ENCODE peak calls at places on chromosomes 4 and X, in four cellular contexts. Y is H1, V is HepG2, L is GM12878. D is an unnamed sample.

GRCh38 chrX:2484721-2485459 is 15.9 kb downstream of the DHRSX start:
- DNase-seq in L (no peak), Y (no peak), V (no peak), D (no peak)

GRCh38 chr4:77695769-77696168 is 90.1 kb downstream of the CXCL13 start:
- DNase-seq in V (peak), L (no peak), Y (no peak), D (no peak)

GRCh38 chrX:12245650-12246645 is 107.7 kb downstream of the FRMPD4 start:
- DNase-seq in V (no peak), L (no peak), Y (no peak), D (no peak)

GRCh38 chr4:8176547-8177399 is 18.2 kb upstream of the ABLIM2 start:
- DNase-seq in Y (peak), V (peak), L (no peak), D (peak)

GRCh38 chr4:55757356-55758024 is 62.1 kb upstream of the EXOC1L start:
- DNase-seq in Y (no peak), V (no peak), L (no peak), D (no peak)

GRCh38 chrX:42085836-42086235 is 162.5 kb upstream of the CASK start:
- DNase-seq in Y (no peak), V (no peak), L (no peak), D (no peak)

GRCh38 chr4:110610940-110611785 is 11.7 kb downstream of the PITX2 start:
- DNase-seq in Y (no peak), L (no peak), V (no peak), D (no peak)

GRCh38 chr4:48939785-48940184 is 33.2 kb upstream of the OCIAD2 start:
- DNase-seq in Y (no peak), V (no peak), L (no peak), D (no peak)

GRCh38 chr4:82899339-82899738 is 1.2 kb upstream of the THAP9 start:
- DNase-seq in L (no peak), V (no peak), Y (no peak), D (no peak)

GRCh38 chr4:82842593-82842992 is 44.0 kb upstream of the SCD5 start:
- DNase-seq in L (no peak), Y (no peak), V (peak), D (peak)

GRCh38 chrX:97131886-97132285 is 248.2 kb downstream of the RPA4 start:
- DNase-seq in Y (no peak), V (no peak), L (no peak), D (no peak)
- TF ChIP-seq GABPA in Y (no peak), V (no peak), L (no peak), D (no peak)

GRCh38 chr4:149795256-149795655 is 20.4 kb downstream of the IQCM start:
- DNase-seq in V (peak), Y (no peak), L (no peak), D (no peak)

GRCh38 chr4:149801416-149801815 is 14.2 kb downstream of the IQCM start:
- DNase-seq in V (no peak), Y (no peak), L (no peak), D (no peak)

GRCh38 chr4:149791836-149792235 is 23.8 kb downstream of the IQCM start:
- DNase-seq in L (no peak), V (no peak), Y (no peak), D (no peak)

GRCh38 chr4:149793459-149793858 is 22.2 kb downstream of the IQCM start:
- DNase-seq in V (no peak), L (no peak), Y (no peak), D (no peak)

DNA sequence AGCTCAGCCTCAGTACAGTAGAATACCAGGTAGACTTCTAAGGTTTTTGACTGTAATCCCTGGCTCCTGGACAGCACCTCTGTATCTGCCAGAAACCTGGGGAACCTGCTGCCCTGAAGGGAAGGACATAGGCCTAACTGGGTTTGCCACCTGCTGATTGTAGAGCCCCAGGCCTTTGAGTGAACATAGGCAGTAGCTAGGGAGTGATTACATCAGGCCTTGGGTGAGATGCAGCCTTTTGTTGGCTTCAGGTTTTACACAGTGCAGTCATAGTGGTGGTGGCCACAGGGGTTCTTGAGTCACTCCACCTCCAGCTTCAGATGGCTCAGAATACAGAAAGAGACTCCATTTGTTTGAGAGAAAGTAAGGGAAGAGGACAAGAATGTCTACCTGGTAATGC is 19.3 kb downstream of the IQCM start:
- DNase-seq in V (no peak), Y (no peak), L (no peak), D (no peak)
- TF ChIP-seq TCF12 in V (no peak), Y (no peak), L (no peak), D (no peak)

DNA sequence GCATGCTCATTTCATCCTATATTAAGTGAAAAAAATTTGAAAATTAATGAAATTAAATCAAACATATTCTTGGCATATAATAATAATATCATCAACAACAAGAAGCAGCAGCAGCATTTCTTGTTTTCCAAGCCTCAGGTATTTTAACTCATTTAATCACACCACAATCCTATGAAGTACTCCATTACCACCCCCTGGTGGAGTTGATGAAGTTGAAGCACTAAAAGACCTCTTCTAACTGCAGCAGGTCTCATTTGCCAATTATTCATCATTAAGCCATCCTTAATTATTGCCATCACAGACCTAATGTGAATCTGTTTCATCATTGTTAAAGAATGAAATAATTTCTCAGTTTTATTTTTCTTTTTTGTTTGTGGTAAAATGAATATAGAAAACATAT is 801.4 kb upstream of the GRID2 start:
- DNase-seq in Y (no peak), V (peak), L (no peak), D (no peak)
- TF ChIP-seq GABPA in Y (no peak), V (no peak), L (no peak), D (no peak)

GRCh38 chr4:112859456-112860184 is 189.8 kb upstream of the ANK2 start:
- DNase-seq in L (no peak), Y (no peak), V (no peak), D (peak)

GRCh38 chr4:112860731-112861377 is 188.6 kb upstream of the ANK2 start:
- DNase-seq in Y (no peak), L (peak), V (no peak), D (no peak)

GRCh38 chr4:112865443-112865842 is 184.0 kb upstream of the ANK2 start:
- DNase-seq in L (no peak), V (no peak), Y (no peak), D (no peak)

GRCh38 chr4:112861378-112862317 is 187.8 kb upstream of the ANK2 start:
- DNase-seq in V (no peak), Y (no peak), L (no peak), D (no peak)

DNA sequence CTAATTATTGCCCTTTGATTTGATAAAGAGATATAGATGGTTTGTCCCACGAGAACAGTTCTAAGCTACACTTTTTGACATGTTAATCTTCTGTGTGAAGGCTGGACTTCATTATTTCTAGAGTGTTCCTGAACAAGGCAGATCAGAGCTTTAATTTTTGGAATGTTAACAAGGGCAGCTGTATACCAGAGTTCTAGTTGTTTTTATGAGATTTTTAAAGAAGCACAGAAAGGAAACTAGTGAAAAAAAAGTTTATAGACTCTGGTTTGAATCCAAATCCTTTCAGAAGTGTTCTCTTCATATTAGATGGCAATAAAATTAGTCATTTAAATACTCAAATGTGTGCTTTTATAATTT is 187.2 kb upstream of the ANK2 start:
- DNase-seq in Y (no peak), V (no peak), L (no peak), D (no peak)
- TF ChIP-seq TCF12 in Y (no peak), V (no peak), L (no peak), D (no peak)

D was measured in SK-N-SH.